ENCODE peak calls at places on chromosomes 12 and 14, in four cellular contexts. F, Q, W and X are unnamed samples.
A peak's percentile ranks its signal among the peaks of the same experiment; 100 is the strongest.

GRCh38 chr14:53412819-53413664 is 259.9 kb upstream of the DDHD1 start:
- DNase-seq in F (no peak), Q (no peak), W (peak; percentile 30), X (peak; percentile 26)

GRCh38 chr14:85437143-85437542 is 92.8 kb upstream of the FLRT2 start:
- DNase-seq in F (no peak), Q (no peak), W (peak; percentile 24), X (no peak)

GRCh38 chr12:69275471-69275891 is 36.1 kb downstream of the CPSF6 start:
- DNase-seq in F (no peak), Q (no peak), W (no peak), X (no peak)

GRCh38 chr14:58533417-58533816 is 104.3 kb upstream of the DACT1 start:
- DNase-seq in F (no peak), Q (no peak), W (no peak), X (no peak)

GRCh38 chr14:101102875-101103274 is 199.4 kb upstream of the RTL1 start:
- DNase-seq in F (no peak), Q (no peak), W (no peak), X (peak; percentile 2)

GRCh38 chr14:26917086-26917485 is 319.3 kb upstream of the NOVA1 start:
- DNase-seq in F (no peak), Q (peak; percentile 3), W (peak; percentile 28), X (peak; percentile 12)

GRCh38 chr14:37652042-37652441 is 56.6 kb downstream of the TTC6 start:
- DNase-seq in F (no peak), Q (no peak), W (no peak), X (no peak)

GRCh38 chr14:59394268-59394667 is 70.9 kb downstream of the GPR135 start:
- DNase-seq in F (no peak), Q (no peak), W (no peak), X (no peak)

DNA sequence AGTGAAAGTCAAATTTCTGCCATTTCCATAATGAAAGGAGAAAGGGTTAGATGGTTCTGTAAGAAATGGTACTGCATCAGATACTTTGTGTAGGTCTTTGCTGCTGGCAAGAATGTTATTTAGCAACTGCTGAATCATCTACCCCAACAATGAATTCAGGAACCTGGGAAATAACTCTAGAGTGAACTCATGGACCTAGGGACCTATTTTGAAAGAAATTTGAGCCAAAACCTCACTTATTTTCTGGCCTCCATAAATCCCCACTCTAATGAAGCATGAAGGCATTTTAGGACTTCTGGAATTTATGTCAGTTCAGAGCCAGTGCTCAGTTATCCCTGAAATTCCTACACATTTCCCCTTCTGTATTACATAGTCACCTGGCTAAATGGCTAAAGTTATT is 50.9 kb upstream of the CPNE8 start:
- DNase-seq in F (no peak), Q (no peak), W (no peak), X (no peak)
- TF ChIP-seq FOXK2 in F (no peak), Q (no peak), W (no peak), X (no peak)

GRCh38 chr12:98635657-98636323 is 8.8 kb downstream of the IKBIP start:
- DNase-seq in F (peak; percentile 44), Q (no peak), W (peak; percentile 20), X (no peak)
- TF ChIP-seq FOXK2 in F (no peak), Q (no peak), W (no peak), X (no peak)

GRCh38 chr12:125023065-125023464 is 29.6 kb downstream of the BRI3BP start:
- DNase-seq in F (no peak), Q (no peak), W (no peak), X (no peak)
- TF ChIP-seq FOXK2 in F (no peak), Q (no peak), W (no peak), X (no peak)

GRCh38 chr14:71232506-71232905 is 325.2 kb downstream of the PCNX1 start:
- DNase-seq in F (no peak), Q (no peak), W (no peak), X (no peak)
- TF ChIP-seq FOXK2 in F (no peak), Q (no peak), W (no peak), X (no peak)

GRCh38 chr12:55073043-55074022 is 52.9 kb upstream of the OR9K2 start:
- DNase-seq in F (peak; percentile 20), Q (peak; percentile 64), W (peak; percentile 48), X (peak; percentile 59)

GRCh38 chr12:55072093-55072492 is 52.3 kb downstream of the NEUROD4 start:
- DNase-seq in F (no peak), Q (no peak), W (peak; percentile 23), X (no peak)

GRCh38 chr12:55068416-55069010 is 48.7 kb downstream of the NEUROD4 start:
- DNase-seq in F (no peak), Q (peak; percentile 63), W (peak; percentile 30), X (peak; percentile 76)

GRCh38 chr12:55063291-55063690 is 43.5 kb downstream of the NEUROD4 start:
- DNase-seq in F (no peak), Q (no peak), W (no peak), X (no peak)

GRCh38 chr12:55067701-55068100 is 47.9 kb downstream of the NEUROD4 start:
- DNase-seq in F (no peak), Q (no peak), W (no peak), X (no peak)
- TF ChIP-seq FOXK2 in F (no peak), Q (no peak), W (no peak), X (no peak)

GRCh38 chr14:31712244-31713127 is 151.3 kb downstream of the NUBPL start:
- DNase-seq in F (no peak), Q (no peak), W (no peak), X (no peak)

GRCh38 chr14:31718585-31718984 is 157.4 kb downstream of the NUBPL start:
- DNase-seq in F (no peak), Q (no peak), W (no peak), X (no peak)

GRCh38 chr14:31718985-31719384 is 157.8 kb downstream of the NUBPL start:
- DNase-seq in F (no peak), Q (no peak), W (no peak), X (no peak)

GRCh38 chr14:31716208-31716607 is 155.0 kb downstream of the NUBPL start:
- DNase-seq in F (no peak), Q (no peak), W (no peak), X (no peak)

GRCh38 chr14:31717294-31718085 is 156.3 kb downstream of the NUBPL start:
- DNase-seq in F (no peak), Q (no peak), W (peak; percentile 84), X (no peak)
- TF ChIP-seq FOXK2 in F (no peak), Q (no peak), W (no peak), X (no peak)

DNA sequence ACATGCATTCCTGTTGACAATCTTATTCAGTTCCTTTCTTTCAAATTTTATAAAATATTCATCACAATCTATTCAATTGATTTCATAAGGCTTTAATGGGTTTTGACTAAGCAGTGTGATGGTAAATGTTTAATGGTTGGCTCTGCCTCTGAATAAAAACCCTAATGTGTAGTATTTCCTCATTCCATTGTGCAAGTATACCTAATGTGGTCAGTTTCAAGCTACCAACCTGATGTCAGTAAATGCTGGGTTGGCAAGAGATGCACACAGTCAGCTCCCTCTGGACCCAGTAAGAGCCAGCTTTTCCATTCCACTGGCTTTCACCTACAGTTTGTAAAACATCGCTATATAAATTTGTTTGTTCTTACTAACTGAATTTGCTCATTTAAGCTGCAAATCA is 53.9 kb downstream of the METTL25 start:
- DNase-seq in F (no peak), Q (no peak), W (no peak), X (no peak)
- TF ChIP-seq FOXK2 in F (no peak), Q (no peak), W (no peak), X (no peak)